ENCODE peak calls at places on chromosomes 6 and 20, in four cellular contexts. One of them, this sample, is unnamed.

GRCh38 chr6:13375360-13375878 is 47.1 kb upstream of the TBC1D7 start:
- DNase-seq in IMR-90: no peak
- DNase-seq in AG04449: no peak
- DNase-seq in AG10803: no peak
- DNase-seq in this sample: no peak

GRCh38 chr6:159400806-159401205 is 231.6 kb downstream of the FNDC1 start:
- DNase-seq in IMR-90: no peak
- DNase-seq in AG04449: no peak
- DNase-seq in AG10803: no peak
- DNase-seq in this sample: no peak

GRCh38 chr20:38441916-38442315 is 6.8 kb upstream of the SNHG17 start:
- DNase-seq in IMR-90: no peak
- DNase-seq in AG04449: no peak
- DNase-seq in AG10803: no peak
- DNase-seq in this sample: no peak

GRCh38 chr6:70310063-70310694 is 7.3 kb upstream of the COL9A1 start:
- DNase-seq in IMR-90: peak
- DNase-seq in AG04449: no peak
- DNase-seq in AG10803: peak
- DNase-seq in this sample: peak

GRCh38 chr6:79964607-79965081 is 17.3 kb upstream of the ELOVL4 start:
- DNase-seq in IMR-90: no peak
- DNase-seq in AG04449: no peak
- DNase-seq in AG10803: no peak
- DNase-seq in this sample: no peak

GRCh38 chr20:50415516-50416268 is 94.5 kb upstream of the PTPN1 start:
- DNase-seq in IMR-90: peak
- DNase-seq in AG04449: no peak
- DNase-seq in AG10803: peak
- DNase-seq in this sample: peak

GRCh38 chr6:89044988-89045387 is 35.6 kb upstream of the PNRC1 start:
- DNase-seq in IMR-90: no peak
- DNase-seq in AG04449: no peak
- DNase-seq in AG10803: no peak
- DNase-seq in this sample: no peak

GRCh38 chr20:22905667-22906066 is 129.4 kb upstream of the SSTR4 start:
- DNase-seq in IMR-90: no peak
- DNase-seq in AG04449: peak
- DNase-seq in AG10803: peak
- DNase-seq in this sample: no peak

GRCh38 chr6:29919506-29919905 is 22.8 kb upstream of the HLA-A start:
- DNase-seq in IMR-90: no peak
- DNase-seq in AG04449: no peak
- DNase-seq in AG10803: no peak
- DNase-seq in this sample: no peak

GRCh38 chr6:107665386-107665785 is 158.7 kb downstream of the SCML4 start:
- DNase-seq in IMR-90: peak
- DNase-seq in AG04449: no peak
- DNase-seq in AG10803: peak
- DNase-seq in this sample: no peak

GRCh38 chr20:43925786-43926185 is 11.1 kb downstream of the TOX2 start:
- DNase-seq in IMR-90: peak
- DNase-seq in AG04449: no peak
- DNase-seq in AG10803: peak
- DNase-seq in this sample: no peak

GRCh38 chr20:57498425-57499400 is 26.2 kb downstream of the CTCFL start:
- DNase-seq in IMR-90: peak
- DNase-seq in AG04449: no peak
- DNase-seq in AG10803: peak
- DNase-seq in this sample: no peak

GRCh38 chr6:53794073-53794719 is 609 bp upstream of the LRRC1 start:
- DNase-seq in IMR-90: peak
- DNase-seq in AG04449: no peak
- DNase-seq in AG10803: peak
- DNase-seq in this sample: peak

GRCh38 chr6:142246960-142247359 is 54.8 kb upstream of the ADGRG6 start:
- DNase-seq in IMR-90: no peak
- DNase-seq in AG04449: no peak
- DNase-seq in AG10803: no peak
- DNase-seq in this sample: no peak

GRCh38 chr6:71197770-71198169 is 90.8 kb upstream of the OGFRL1 start:
- DNase-seq in IMR-90: peak
- DNase-seq in AG04449: peak
- DNase-seq in AG10803: peak
- DNase-seq in this sample: no peak

GRCh38 chr6:96330884-96331283 is 190.7 kb upstream of the UFL1 start:
- DNase-seq in IMR-90: no peak
- DNase-seq in AG04449: no peak
- DNase-seq in AG10803: no peak
- DNase-seq in this sample: no peak

GRCh38 chr20:11094711-11095110 is 420.9 kb upstream of the JAG1 start:
- DNase-seq in IMR-90: no peak
- DNase-seq in AG04449: no peak
- DNase-seq in AG10803: no peak
- DNase-seq in this sample: no peak

GRCh38 chr20:47502801-47503239 is 1.1 kb downstream of the NCOA3 start:
- DNase-seq in IMR-90: peak
- DNase-seq in AG04449: no peak
- DNase-seq in AG10803: peak
- DNase-seq in this sample: no peak

DNA sequence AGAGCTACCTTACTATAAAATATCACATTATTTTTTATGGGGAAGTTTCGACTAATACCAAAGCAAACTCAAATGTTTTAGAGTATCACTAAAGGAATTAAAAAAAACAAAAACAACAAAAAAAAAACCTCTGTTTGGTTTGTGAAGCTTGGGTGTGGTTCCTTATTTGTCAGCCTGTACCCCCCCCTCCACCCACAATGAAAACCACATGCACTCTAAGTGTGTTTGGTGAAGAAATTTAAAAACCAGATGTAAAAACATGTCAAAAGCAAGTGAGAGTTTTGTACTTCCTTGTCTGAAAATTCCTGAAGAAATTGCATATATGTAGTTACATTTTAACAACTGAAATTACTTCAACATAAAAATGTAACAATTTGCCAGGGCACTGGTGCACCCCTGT is 3.1 kb downstream of the STK38 start:
- DNase-seq in IMR-90: no peak
- DNase-seq in AG04449: no peak
- DNase-seq in AG10803: peak
- DNase-seq in this sample: peak
- H3K4me3 ChIP-seq in IMR-90: no peak
- H3K4me3 ChIP-seq in AG04449: no peak
- H3K4me3 ChIP-seq in AG10803: peak
- H3K4me3 ChIP-seq in this sample: peak

GRCh38 chr6:31497595-31498476 is at the start of gene MICB:
- DNase-seq in IMR-90: peak
- DNase-seq in AG04449: no peak
- DNase-seq in AG10803: peak
- DNase-seq in this sample: no peak

GRCh38 chr6:31498748-31499147 is 803 bp downstream of the MICB start:
- DNase-seq in IMR-90: no peak
- DNase-seq in AG04449: no peak
- DNase-seq in AG10803: no peak
- DNase-seq in this sample: no peak

GRCh38 chr6:31493875-31494694 is 3.9 kb upstream of the MICB start:
- DNase-seq in IMR-90: peak
- DNase-seq in AG04449: no peak
- DNase-seq in AG10803: peak
- DNase-seq in this sample: no peak

GRCh38 chr6:31490115-31490873 is 7.7 kb upstream of the MICB start:
- DNase-seq in IMR-90: no peak
- DNase-seq in AG04449: no peak
- DNase-seq in AG10803: no peak
- DNase-seq in this sample: no peak

GRCh38 chr6:31495580-31495979 is 2.4 kb upstream of the MICB start:
- DNase-seq in IMR-90: peak
- DNase-seq in AG04449: no peak
- DNase-seq in AG10803: peak
- DNase-seq in this sample: no peak
- H3K4me3 ChIP-seq in IMR-90: no peak
- H3K4me3 ChIP-seq in AG04449: peak
- H3K4me3 ChIP-seq in AG10803: peak
- H3K4me3 ChIP-seq in this sample: peak

GRCh38 chr6:131638013-131638412 is 911 bp downstream of the ENPP3 start:
- DNase-seq in IMR-90: no peak
- DNase-seq in AG04449: no peak
- DNase-seq in AG10803: no peak
- DNase-seq in this sample: no peak
- H3K4me3 ChIP-seq in IMR-90: no peak
- H3K4me3 ChIP-seq in AG04449: no peak
- H3K4me3 ChIP-seq in AG10803: no peak
- H3K4me3 ChIP-seq in this sample: no peak

GRCh38 chr6:139474145-139475108 is 100.0 kb upstream of the CITED2 start:
- DNase-seq in IMR-90: peak
- DNase-seq in AG04449: no peak
- DNase-seq in AG10803: peak
- DNase-seq in this sample: no peak

GRCh38 chr6:139472341-139473038 is 98.0 kb upstream of the CITED2 start:
- DNase-seq in IMR-90: peak
- DNase-seq in AG04449: no peak
- DNase-seq in AG10803: peak
- DNase-seq in this sample: no peak

GRCh38 chr6:139475231-139475630 is 100.8 kb upstream of the CITED2 start:
- DNase-seq in IMR-90: no peak
- DNase-seq in AG04449: no peak
- DNase-seq in AG10803: no peak
- DNase-seq in this sample: no peak

GRCh38 chr6:139473239-139473701 is 98.8 kb upstream of the CITED2 start:
- DNase-seq in IMR-90: no peak
- DNase-seq in AG04449: no peak
- DNase-seq in AG10803: peak
- DNase-seq in this sample: no peak

GRCh38 chr6:139473731-139474130 is 99.3 kb upstream of the CITED2 start:
- DNase-seq in IMR-90: no peak
- DNase-seq in AG04449: no peak
- DNase-seq in AG10803: peak
- DNase-seq in this sample: no peak
- H3K4me3 ChIP-seq in IMR-90: no peak
- H3K4me3 ChIP-seq in AG04449: no peak
- H3K4me3 ChIP-seq in AG10803: no peak
- H3K4me3 ChIP-seq in this sample: no peak

GRCh38 chr6:52475307-52475706 is 55.2 kb downstream of the EFHC1 start:
- DNase-seq in IMR-90: no peak
- DNase-seq in AG04449: no peak
- DNase-seq in AG10803: no peak
- DNase-seq in this sample: no peak
- H3K4me3 ChIP-seq in IMR-90: no peak
- H3K4me3 ChIP-seq in AG04449: no peak
- H3K4me3 ChIP-seq in AG10803: no peak
- H3K4me3 ChIP-seq in this sample: no peak